ENCODE peak calls at places on chromosome 19, in ten cellular contexts. J, M, D, F, A, O, V, K, H and B are unnamed samples.

GRCh38 chr19:18594824-18595373 is 6.3 kb downstream of the REX1BD start:
- DNase-seq in J (no peak), M (peak; percentile 50), D (no peak), F (no peak), A (no peak), O (no peak), V (no peak), K (no peak), H (no peak), B (no peak)

GRCh38 chr19:7861619-7862412 is 12.4 kb downstream of the PRR36 start:
- DNase-seq in J (no peak), M (no peak), D (no peak), F (no peak), A (no peak), O (no peak), V (no peak), K (no peak), H (no peak), B (no peak)

GRCh38 chr19:48123907-48124675 is 13.5 kb upstream of the PLA2G4C start:
- DNase-seq in J (peak; percentile 83), M (no peak), D (peak; percentile 81), F (no peak), A (no peak), O (peak; percentile 58), V (no peak), K (peak; percentile 32), H (no peak), B (no peak)

GRCh38 chr19:7013678-7014077 is 7.6 kb downstream of the MBD3L2B start:
- DNase-seq in J (no peak), M (no peak), D (no peak), F (no peak), A (no peak), O (peak; percentile 59), V (no peak), K (no peak), H (no peak), B (no peak)

GRCh38 chr19:29858000-29858596 is 46.3 kb downstream of the CCNE1 start:
- DNase-seq in J (no peak), M (no peak), D (no peak), F (peak; percentile 34), A (no peak), O (no peak), V (peak; percentile 66), K (no peak), H (no peak), B (no peak)

GRCh38 chr19:1470864-1471513 is 8.0 kb downstream of the C19orf25 start:
- DNase-seq in J (no peak), M (no peak), D (no peak), F (no peak), A (no peak), O (no peak), V (no peak), K (no peak), H (no peak), B (no peak)

GRCh38 chr19:35458821-35459391 is 10.8 kb downstream of the FFAR2 start:
- DNase-seq in J (no peak), M (peak; percentile 54), D (no peak), F (no peak), A (no peak), O (no peak), V (no peak), K (no peak), H (no peak), B (peak; percentile 46)

GRCh38 chr19:4633140-4633967 is 6.0 kb upstream of the TNFAIP8L1 start:
- DNase-seq in J (peak; percentile 72), M (no peak), D (peak; percentile 78), F (peak; percentile 61), A (no peak), O (peak; percentile 84), V (peak; percentile 88), K (peak; percentile 68), H (no peak), B (peak; percentile 32)

GRCh38 chr19:41616785-41617621 is 9.9 kb downstream of the CEACAM4 start:
- DNase-seq in J (no peak), M (no peak), D (no peak), F (no peak), A (no peak), O (peak; percentile 31), V (peak; percentile 31), K (no peak), H (no peak), B (no peak)

GRCh38 chr19:45515081-45515624 is 7.9 kb downstream of the VASP start:
- DNase-seq in J (no peak), M (peak; percentile 73), D (no peak), F (peak; percentile 64), A (no peak), O (no peak), V (peak; percentile 84), K (no peak), H (no peak), B (peak; percentile 62)

GRCh38 chr19:9971341-9971897 is 35.1 kb upstream of the OLFM2 start:
- DNase-seq in J (no peak), M (no peak), D (no peak), F (no peak), A (no peak), O (no peak), V (no peak), K (no peak), H (no peak), B (no peak)

GRCh38 chr19:14333101-14333871 is 48.0 kb upstream of the ADGRE5 start:
- DNase-seq in J (no peak), M (peak; percentile 67), D (peak; percentile 6), F (peak; percentile 71), A (no peak), O (peak; percentile 75), V (no peak), K (peak; percentile 18), H (no peak), B (no peak)

GRCh38 chr19:17376935-17377600 is at the start of gene PLVAP:
- DNase-seq in J (no peak), M (no peak), D (no peak), F (no peak), A (no peak), O (no peak), V (peak; percentile 76), K (no peak), H (peak; percentile 26), B (no peak)

GRCh38 chr19:19256072-19256969 is 16.8 kb downstream of the TM6SF2 start:
- DNase-seq in J (no peak), M (no peak), D (no peak), F (no peak), A (no peak), O (no peak), V (no peak), K (no peak), H (no peak), B (no peak)

GRCh38 chr19:6663236-6664187 is 6.4 kb downstream of the TNFSF14 start:
- DNase-seq in J (no peak), M (no peak), D (no peak), F (no peak), A (no peak), O (peak; percentile 19), V (no peak), K (no peak), H (no peak), B (no peak)

GRCh38 chr19:46925548-46925950 is 64.8 kb downstream of the ARHGAP35 start:
- DNase-seq in J (no peak), M (no peak), D (no peak), F (peak; percentile 51), A (no peak), O (no peak), V (no peak), K (no peak), H (no peak), B (no peak)

GRCh38 chr19:54430306-54431254 is 15.3 kb downstream of the TTYH1 start:
- DNase-seq in J (no peak), M (no peak), D (no peak), F (peak; percentile 37), A (no peak), O (peak; percentile 51), V (peak; percentile 63), K (peak; percentile 74), H (no peak), B (peak; percentile 34)
- TF ChIP-seq CTCF in J (no peak), M (no peak), D (peak; percentile 20), F (no peak), A (no peak), O (peak; percentile 8), V (peak; percentile 43), K (peak; percentile 52), H (no peak), B (no peak)

DNA sequence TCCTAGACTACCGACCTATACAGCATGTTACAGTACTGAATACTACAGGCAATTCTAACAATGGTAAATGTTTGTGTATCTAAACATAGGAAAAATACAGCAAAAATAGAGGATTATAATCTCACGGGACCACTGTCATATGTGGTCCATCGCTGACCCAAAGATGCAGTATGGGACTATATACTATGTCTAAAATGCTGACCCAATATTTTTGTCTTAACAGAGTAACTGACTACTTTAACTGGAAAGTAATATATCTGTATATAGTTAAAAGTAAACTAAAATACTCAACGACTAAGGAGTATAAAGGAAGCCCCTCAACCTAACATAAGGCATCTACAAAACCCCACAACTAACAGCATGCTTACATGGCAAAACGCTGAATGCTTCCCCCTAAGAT is 4.4 kb upstream of the TMEM86B start:
- DNase-seq in J (no peak), M (no peak), D (no peak), F (no peak), A (no peak), O (no peak), V (no peak), K (no peak), H (no peak), B (no peak)
- TF ChIP-seq CTCF in J (no peak), M (no peak), D (no peak), F (no peak), A (no peak), O (no peak), V (no peak), K (no peak), H (no peak), B (no peak)

DNA sequence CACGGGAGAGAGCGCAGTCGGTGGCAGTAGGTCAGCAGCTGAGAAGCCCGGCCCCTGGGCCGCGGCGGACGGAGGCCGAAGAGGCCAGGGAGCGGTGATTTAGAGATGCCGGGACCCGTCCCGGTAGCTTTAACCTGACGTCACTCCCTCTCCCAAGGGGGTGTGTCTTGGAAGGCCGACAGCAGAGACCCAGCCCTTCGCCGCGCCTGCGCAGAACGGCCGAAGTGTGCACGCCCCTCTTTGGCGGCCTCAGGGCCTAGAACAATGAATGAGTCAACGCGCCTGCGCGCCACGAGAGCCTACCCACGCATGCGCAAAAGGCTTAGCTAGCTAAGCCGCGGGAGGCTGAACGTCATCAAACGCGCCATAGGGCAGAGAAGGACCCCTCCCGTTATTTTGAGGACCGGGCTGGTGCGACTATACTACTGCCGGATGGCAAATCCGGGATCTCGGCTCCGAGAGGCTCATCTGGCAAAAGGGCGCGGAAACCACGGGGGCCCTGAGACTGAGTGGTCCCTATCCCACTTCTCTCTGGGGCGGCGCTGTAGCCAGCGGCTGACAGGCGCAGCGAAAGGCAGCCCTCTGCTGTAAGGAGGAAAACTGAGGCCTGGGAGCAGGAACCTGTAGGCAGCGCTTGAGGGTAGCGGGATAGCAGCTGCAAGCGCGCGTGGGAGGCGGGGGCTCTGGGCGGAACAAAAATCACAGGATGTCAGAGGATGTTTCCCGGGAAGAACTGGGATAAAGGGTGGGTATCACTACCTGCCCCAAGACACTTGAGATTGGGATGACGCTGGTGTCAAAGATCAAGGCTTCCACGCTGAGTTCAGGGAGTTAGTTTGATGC is at the start of the genes IRGQ and ZNF576:
- DNase-seq in J (peak; percentile 99), M (peak; percentile 100), D (peak; percentile 99), F (peak; percentile 100), A (peak; percentile 90), O (peak; percentile 100), V (peak; percentile 100), K (peak; percentile 100), H (peak; percentile 100), B (peak; percentile 99)
- TF ChIP-seq CTCF in J (no peak), M (peak; percentile 22), D (peak; percentile 23), F (no peak), A (no peak), O (no peak), V (no peak), K (no peak), H (no peak), B (no peak)

GRCh38 chr19:12610540-12611360 is at the start of the genes ZNF490 and ZNF791:
- DNase-seq in J (peak; percentile 78), M (peak; percentile 99), D (peak; percentile 98), F (peak; percentile 99), A (peak; percentile 73), O (peak; percentile 98), V (peak; percentile 98), K (peak; percentile 96), H (peak; percentile 97), B (peak; percentile 89)
- TF ChIP-seq CTCF in J (peak; percentile 10), M (peak; percentile 19), D (no peak), F (no peak), A (no peak), O (peak; percentile 12), V (no peak), K (no peak), H (no peak), B (no peak)